ENCODE peak calls at places on chromosome 9, in eight cellular contexts. One of them, this sample, is unnamed.

GRCh38 chr9:112748041-112748440 is 2.5 kb upstream of the SNX30 start:
- DNase-seq in A549: no peak
- DNase-seq in fibroblast of mammary gland: no peak
- DNase-seq in left lung: no peak
- DNase-seq in heart right ventricle: no peak
- DNase-seq in fibroblast of pulmonary artery: no peak
- DNase-seq in cardiac muscle cell: no peak
- DNase-seq in lower lobe of right lung: no peak
- DNase-seq in this sample: no peak

GRCh38 chr9:114276908-114277821 is 45.7 kb upstream of the ORM1 start:
- DNase-seq in heart right ventricle: no peak
- DNase-seq in lower lobe of right lung: peak
- DNase-seq in cardiac muscle cell: no peak
- DNase-seq in A549: no peak
- DNase-seq in left lung: peak
- DNase-seq in fibroblast of pulmonary artery: peak
- DNase-seq in fibroblast of mammary gland: peak
- DNase-seq in this sample: peak

GRCh38 chr9:110440161-110440560 is 102.5 kb upstream of the TXNDC8 start:
- DNase-seq in A549: no peak
- DNase-seq in left lung: no peak
- DNase-seq in cardiac muscle cell: no peak
- DNase-seq in fibroblast of pulmonary artery: peak
- DNase-seq in heart right ventricle: no peak
- DNase-seq in lower lobe of right lung: no peak
- DNase-seq in fibroblast of mammary gland: peak
- DNase-seq in this sample: peak

GRCh38 chr9:108412755-108413154 is 443.0 kb downstream of the ACTL7B start:
- DNase-seq in heart right ventricle: no peak
- DNase-seq in cardiac muscle cell: no peak
- DNase-seq in fibroblast of pulmonary artery: no peak
- DNase-seq in A549: no peak
- DNase-seq in left lung: no peak
- DNase-seq in lower lobe of right lung: no peak
- DNase-seq in fibroblast of mammary gland: peak
- DNase-seq in this sample: peak

GRCh38 chr9:120372040-120372439 is 207.9 kb downstream of the CDK5RAP2 start:
- DNase-seq in A549: no peak
- DNase-seq in fibroblast of mammary gland: no peak
- DNase-seq in heart right ventricle: no peak
- DNase-seq in left lung: no peak
- DNase-seq in fibroblast of pulmonary artery: no peak
- DNase-seq in lower lobe of right lung: no peak
- DNase-seq in cardiac muscle cell: no peak
- DNase-seq in this sample: no peak

GRCh38 chr9:70587143-70587710 is 172.8 kb upstream of the KLF9 start:
- DNase-seq in left lung: no peak
- DNase-seq in cardiac muscle cell: no peak
- DNase-seq in heart right ventricle: peak
- DNase-seq in lower lobe of right lung: no peak
- DNase-seq in A549: no peak
- DNase-seq in fibroblast of mammary gland: peak
- DNase-seq in fibroblast of pulmonary artery: peak
- DNase-seq in this sample: no peak

GRCh38 chr9:717722-718121 is 123.8 kb upstream of the DMRT1 start:
- DNase-seq in lower lobe of right lung: no peak
- DNase-seq in A549: no peak
- DNase-seq in fibroblast of mammary gland: no peak
- DNase-seq in left lung: no peak
- DNase-seq in heart right ventricle: no peak
- DNase-seq in fibroblast of pulmonary artery: no peak
- DNase-seq in cardiac muscle cell: no peak
- DNase-seq in this sample: no peak

GRCh38 chr9:68878450-68878849 is 135.5 kb downstream of the PRKACG start:
- DNase-seq in heart right ventricle: no peak
- DNase-seq in fibroblast of pulmonary artery: no peak
- DNase-seq in A549: no peak
- DNase-seq in fibroblast of mammary gland: no peak
- DNase-seq in lower lobe of right lung: no peak
- DNase-seq in left lung: no peak
- DNase-seq in cardiac muscle cell: no peak
- DNase-seq in this sample: no peak

GRCh38 chr9:38437193-38437823 is 13.1 kb upstream of the IGFBPL1 start:
- DNase-seq in lower lobe of right lung: no peak
- DNase-seq in fibroblast of pulmonary artery: no peak
- DNase-seq in fibroblast of mammary gland: no peak
- DNase-seq in cardiac muscle cell: no peak
- DNase-seq in A549: peak
- DNase-seq in left lung: no peak
- DNase-seq in heart right ventricle: no peak
- DNase-seq in this sample: peak

GRCh38 chr9:87479801-87480201 is 17.9 kb upstream of the DAPK1 start:
- DNase-seq in cardiac muscle cell: no peak
- DNase-seq in fibroblast of pulmonary artery: peak
- DNase-seq in lower lobe of right lung: peak
- DNase-seq in A549: no peak
- DNase-seq in heart right ventricle: peak
- DNase-seq in left lung: peak
- DNase-seq in fibroblast of mammary gland: peak
- DNase-seq in this sample: no peak

GRCh38 chr9:96567203-96567700 is 52.4 kb downstream of the CDC14B start:
- DNase-seq in lower lobe of right lung: no peak
- DNase-seq in cardiac muscle cell: no peak
- DNase-seq in fibroblast of pulmonary artery: peak
- DNase-seq in fibroblast of mammary gland: peak
- DNase-seq in left lung: no peak
- DNase-seq in A549: no peak
- DNase-seq in heart right ventricle: no peak
- DNase-seq in this sample: no peak

GRCh38 chr9:129944501-129945116 is 98.4 kb downstream of the FNBP1 start:
- DNase-seq in lower lobe of right lung: no peak
- DNase-seq in fibroblast of mammary gland: no peak
- DNase-seq in A549: no peak
- DNase-seq in heart right ventricle: no peak
- DNase-seq in left lung: no peak
- DNase-seq in cardiac muscle cell: no peak
- DNase-seq in fibroblast of pulmonary artery: no peak
- DNase-seq in this sample: peak

GRCh38 chr9:98552306-98552705 is 156.4 kb downstream of the GABBR2 start:
- DNase-seq in fibroblast of pulmonary artery: no peak
- DNase-seq in cardiac muscle cell: no peak
- DNase-seq in A549: no peak
- DNase-seq in heart right ventricle: no peak
- DNase-seq in left lung: no peak
- DNase-seq in fibroblast of mammary gland: no peak
- DNase-seq in lower lobe of right lung: no peak
- DNase-seq in this sample: no peak

GRCh38 chr9:131624636-131625241 is 79.4 kb downstream of the PRRT1B start:
- DNase-seq in lower lobe of right lung: no peak
- DNase-seq in cardiac muscle cell: no peak
- DNase-seq in fibroblast of mammary gland: peak
- DNase-seq in A549: no peak
- DNase-seq in heart right ventricle: peak
- DNase-seq in fibroblast of pulmonary artery: no peak
- DNase-seq in left lung: no peak
- DNase-seq in this sample: no peak

GRCh38 chr9:19387317-19387716 is 7.3 kb upstream of the RPS6 start:
- DNase-seq in fibroblast of pulmonary artery: no peak
- DNase-seq in A549: no peak
- DNase-seq in cardiac muscle cell: peak
- DNase-seq in heart right ventricle: no peak
- DNase-seq in lower lobe of right lung: no peak
- DNase-seq in fibroblast of mammary gland: no peak
- DNase-seq in left lung: no peak
- DNase-seq in this sample: no peak

GRCh38 chr9:19381656-19382055 is 1.6 kb upstream of the RPS6 start:
- DNase-seq in left lung: no peak
- DNase-seq in A549: no peak
- DNase-seq in fibroblast of mammary gland: peak
- DNase-seq in lower lobe of right lung: no peak
- DNase-seq in heart right ventricle: no peak
- DNase-seq in cardiac muscle cell: no peak
- DNase-seq in fibroblast of pulmonary artery: no peak
- DNase-seq in this sample: peak

GRCh38 chr9:19386469-19387044 is 6.5 kb upstream of the RPS6 start:
- DNase-seq in A549: no peak
- DNase-seq in heart right ventricle: no peak
- DNase-seq in lower lobe of right lung: no peak
- DNase-seq in cardiac muscle cell: no peak
- DNase-seq in fibroblast of pulmonary artery: peak
- DNase-seq in fibroblast of mammary gland: no peak
- DNase-seq in left lung: no peak
- DNase-seq in this sample: no peak
- TF ChIP-seq CTCF in A549: no peak
- TF ChIP-seq CTCF in heart right ventricle: no peak
- TF ChIP-seq CTCF in lower lobe of right lung: no peak
- TF ChIP-seq CTCF in cardiac muscle cell: no peak
- TF ChIP-seq CTCF in fibroblast of pulmonary artery: no peak
- TF ChIP-seq CTCF in fibroblast of mammary gland: no peak
- TF ChIP-seq CTCF in left lung: no peak
- TF ChIP-seq CTCF in this sample: no peak

DNA sequence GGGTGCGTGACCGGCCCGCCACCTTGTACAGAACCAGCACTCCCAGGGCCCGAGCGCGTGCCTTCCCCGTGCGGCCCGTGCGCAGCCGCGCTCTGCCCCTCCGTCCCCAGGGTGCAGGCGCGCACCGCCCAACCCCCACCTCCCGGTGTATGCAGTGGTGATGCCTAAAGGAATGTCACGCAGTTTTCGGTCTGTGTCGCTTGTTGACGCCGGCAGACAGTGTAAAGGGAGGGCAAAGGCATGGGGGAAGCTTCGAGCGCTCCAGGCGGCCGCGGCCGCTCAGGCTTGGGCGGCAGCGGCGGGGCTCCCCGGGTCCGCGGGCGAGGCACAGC is 1.3 kb downstream of the LRRC26 start:
- DNase-seq in heart right ventricle: no peak
- DNase-seq in left lung: no peak
- DNase-seq in cardiac muscle cell: no peak
- DNase-seq in fibroblast of mammary gland: no peak
- DNase-seq in fibroblast of pulmonary artery: no peak
- DNase-seq in A549: no peak
- DNase-seq in lower lobe of right lung: no peak
- DNase-seq in this sample: no peak
- H3K4me3 ChIP-seq in heart right ventricle: no peak
- H3K4me3 ChIP-seq in left lung: no peak
- H3K4me3 ChIP-seq in cardiac muscle cell: peak
- H3K4me3 ChIP-seq in fibroblast of mammary gland: no peak
- H3K4me3 ChIP-seq in fibroblast of pulmonary artery: no peak
- H3K4me3 ChIP-seq in A549: peak
- H3K4me3 ChIP-seq in lower lobe of right lung: peak
- H3K4me3 ChIP-seq in this sample: peak

DNA sequence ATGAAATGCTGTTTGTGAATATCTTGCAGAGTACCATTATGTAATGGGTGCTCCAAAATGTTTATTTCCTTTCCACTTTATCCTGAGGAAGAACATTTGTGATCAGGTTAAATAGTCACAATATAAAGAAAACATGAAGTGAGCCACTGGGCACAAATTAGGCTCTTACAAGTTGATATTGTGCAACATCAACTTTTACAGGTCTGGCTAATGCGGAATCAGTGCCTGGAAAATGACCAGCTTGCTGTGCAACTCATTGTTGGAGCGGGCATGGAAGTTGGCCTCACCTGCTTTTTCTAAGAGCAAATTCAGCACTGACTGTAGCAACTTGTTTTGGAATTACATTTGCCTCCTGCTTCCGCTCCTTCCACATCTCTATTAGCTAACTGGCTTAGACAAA is 216.9 kb upstream of the PLPPR1 start:
- DNase-seq in A549: no peak
- DNase-seq in cardiac muscle cell: no peak
- DNase-seq in lower lobe of right lung: no peak
- DNase-seq in heart right ventricle: no peak
- DNase-seq in fibroblast of pulmonary artery: no peak
- DNase-seq in fibroblast of mammary gland: no peak
- DNase-seq in left lung: no peak
- DNase-seq in this sample: no peak
- TF ChIP-seq CTCF in A549: no peak
- TF ChIP-seq CTCF in cardiac muscle cell: no peak
- TF ChIP-seq CTCF in lower lobe of right lung: no peak
- TF ChIP-seq CTCF in heart right ventricle: no peak
- TF ChIP-seq CTCF in fibroblast of pulmonary artery: no peak
- TF ChIP-seq CTCF in fibroblast of mammary gland: no peak
- TF ChIP-seq CTCF in left lung: no peak
- TF ChIP-seq CTCF in this sample: no peak

GRCh38 chr9:105401651-105402050 is 46.2 kb upstream of the FSD1L start:
- DNase-seq in cardiac muscle cell: peak
- DNase-seq in heart right ventricle: no peak
- DNase-seq in fibroblast of mammary gland: peak
- DNase-seq in fibroblast of pulmonary artery: peak
- DNase-seq in lower lobe of right lung: no peak
- DNase-seq in left lung: no peak
- DNase-seq in A549: no peak
- DNase-seq in this sample: no peak

GRCh38 chr9:105405514-105406131 is 42.2 kb upstream of the FSD1L start:
- DNase-seq in heart right ventricle: no peak
- DNase-seq in cardiac muscle cell: no peak
- DNase-seq in left lung: no peak
- DNase-seq in A549: no peak
- DNase-seq in fibroblast of pulmonary artery: no peak
- DNase-seq in fibroblast of mammary gland: no peak
- DNase-seq in lower lobe of right lung: no peak
- DNase-seq in this sample: no peak

GRCh38 chr9:105399117-105399516 is 48.7 kb upstream of the FSD1L start:
- DNase-seq in A549: no peak
- DNase-seq in fibroblast of mammary gland: no peak
- DNase-seq in cardiac muscle cell: peak
- DNase-seq in lower lobe of right lung: no peak
- DNase-seq in heart right ventricle: no peak
- DNase-seq in fibroblast of pulmonary artery: no peak
- DNase-seq in left lung: no peak
- DNase-seq in this sample: no peak

GRCh38 chr9:105406369-105406768 is 41.5 kb upstream of the FSD1L start:
- DNase-seq in heart right ventricle: no peak
- DNase-seq in fibroblast of pulmonary artery: no peak
- DNase-seq in cardiac muscle cell: no peak
- DNase-seq in A549: no peak
- DNase-seq in lower lobe of right lung: no peak
- DNase-seq in fibroblast of mammary gland: no peak
- DNase-seq in left lung: no peak
- DNase-seq in this sample: no peak

DNA sequence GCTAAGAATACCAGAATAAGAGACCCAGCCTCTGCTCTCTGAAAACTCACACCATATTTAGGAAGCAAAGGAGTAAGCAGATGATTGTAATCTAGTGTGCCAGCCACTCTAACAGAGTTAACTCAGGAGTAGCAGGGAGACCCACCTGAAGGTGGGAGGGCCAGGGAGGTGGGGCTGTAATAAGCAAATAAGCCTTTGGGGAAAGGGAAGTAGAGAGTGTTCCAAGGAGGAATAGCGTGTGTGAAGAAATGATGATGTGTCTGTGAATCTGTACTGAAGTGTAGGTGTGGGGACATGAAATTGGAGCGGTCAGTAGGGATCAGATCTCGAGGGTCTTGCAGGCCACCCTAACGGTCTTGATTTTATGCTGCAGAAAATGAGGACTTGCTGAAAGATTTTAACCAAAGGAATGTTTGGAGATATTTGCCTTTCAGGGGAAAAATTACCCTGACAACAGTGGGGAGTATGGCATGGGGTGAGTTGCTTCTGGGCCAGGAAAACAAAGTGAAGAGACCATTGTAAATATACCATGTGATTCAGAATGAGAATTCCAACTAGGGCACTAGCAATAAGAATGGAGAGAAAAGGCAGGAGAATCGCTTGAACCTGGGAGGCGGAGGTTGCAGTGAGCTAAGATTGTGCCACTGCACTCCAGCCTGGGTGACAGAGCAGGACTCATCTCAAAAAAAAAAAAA is 44.1 kb upstream of the FSD1L start:
- DNase-seq in fibroblast of pulmonary artery: no peak
- DNase-seq in fibroblast of mammary gland: no peak
- DNase-seq in lower lobe of right lung: no peak
- DNase-seq in heart right ventricle: no peak
- DNase-seq in left lung: no peak
- DNase-seq in cardiac muscle cell: no peak
- DNase-seq in A549: no peak
- DNase-seq in this sample: no peak
- H3K4me3 ChIP-seq in fibroblast of pulmonary artery: no peak
- H3K4me3 ChIP-seq in fibroblast of mammary gland: no peak
- H3K4me3 ChIP-seq in lower lobe of right lung: no peak
- H3K4me3 ChIP-seq in heart right ventricle: no peak
- H3K4me3 ChIP-seq in left lung: no peak
- H3K4me3 ChIP-seq in cardiac muscle cell: no peak
- H3K4me3 ChIP-seq in A549: no peak
- H3K4me3 ChIP-seq in this sample: no peak